ENCODE peak calls at places on chromosomes 1 and 21, in six cellular contexts. J, I, G, P, O and C are unnamed samples.
A peak's percentile ranks its signal among the peaks of the same experiment; 100 is the strongest.

GRCh38 chr1:231177226-231177625 is 15.4 kb downstream of the TRIM67 start:
- DNase-seq in J (no peak), I (no peak), G (no peak), P (no peak), O (no peak), C (no peak)

GRCh38 chr21:14070049-14070893 is 140.5 kb downstream of the LIPI start:
- DNase-seq in J (no peak), I (no peak), G (no peak), P (no peak), O (no peak), C (no peak)

GRCh38 chr1:8603220-8603616 is 214.2 kb downstream of the RERE start:
- DNase-seq in J (no peak), I (no peak), G (no peak), P (no peak), O (peak; percentile 51), C (peak; percentile 52)

GRCh38 chr21:21236981-21237380 is 238.8 kb downstream of the NCAM2 start:
- DNase-seq in J (no peak), I (no peak), G (no peak), P (no peak), O (no peak), C (no peak)

GRCh38 chr1:53653631-53654030 is 85.3 kb downstream of the GLIS1 start:
- DNase-seq in J (no peak), I (no peak), G (no peak), P (no peak), O (no peak), C (no peak)

GRCh38 chr1:204417231-204417997 is 5.8 kb upstream of the PPP1R15B start:
- DNase-seq in J (no peak), I (no peak), G (peak; percentile 95), P (peak; percentile 93), O (peak; percentile 99), C (peak; percentile 97)

GRCh38 chr1:64403331-64403730 is 66.6 kb upstream of the CACHD1 start:
- DNase-seq in J (no peak), I (no peak), G (no peak), P (no peak), O (peak; percentile 11), C (no peak)

GRCh38 chr1:117661027-117661426 is 55.2 kb downstream of the TENT5C start:
- DNase-seq in J (no peak), I (no peak), G (no peak), P (no peak), O (no peak), C (no peak)

GRCh38 chr1:175572932-175573871 is 170.2 kb downstream of the TNR start:
- DNase-seq in J (no peak), I (no peak), G (no peak), P (no peak), O (peak; percentile 13), C (no peak)

GRCh38 chr1:227734546-227734857 is 600 bp downstream of the JMJD4 start:
- DNase-seq in J (no peak), I (no peak), G (no peak), P (peak; percentile 15), O (no peak), C (no peak)

GRCh38 chr1:31581821-31582810 is 5.8 kb downstream of the TINAGL1 start:
- DNase-seq in J (no peak), I (no peak), G (peak; percentile 92), P (peak; percentile 31), O (no peak), C (no peak)

GRCh38 chr1:3530086-3530930 is 75.8 kb downstream of the ARHGEF16 start:
- DNase-seq in J (no peak), I (no peak), G (no peak), P (peak; percentile 48), O (no peak), C (no peak)

GRCh38 chr21:32916522-32917099 is 109.1 kb upstream of the OLIG2 start:
- DNase-seq in J (no peak), I (no peak), G (no peak), P (peak; percentile 16), O (no peak), C (no peak)

GRCh38 chr1:228011721-228012311 is 5.0 kb downstream of the WNT3A start:
- DNase-seq in J (no peak), I (no peak), G (no peak), P (no peak), O (no peak), C (no peak)

GRCh38 chr1:182301467-182302198 is 90.0 kb downstream of the GLUL start:
- DNase-seq in J (no peak), I (no peak), G (no peak), P (peak; percentile 74), O (peak; percentile 5), C (peak; percentile 1)

GRCh38 chr1:18931731-18932130 is 24.7 kb downstream of the IFFO2 start:
- DNase-seq in J (no peak), I (no peak), G (no peak), P (no peak), O (no peak), C (no peak)

GRCh38 chr1:37776946-37777516 is 12.1 kb upstream of the EPHA10 start:
- DNase-seq in J (no peak), I (no peak), G (no peak), P (no peak), O (no peak), C (no peak)

GRCh38 chr1:31381394-31382287 is 8.8 kb upstream of the FABP3 start:
- DNase-seq in J (no peak), I (no peak), G (peak; percentile 47), P (no peak), O (no peak), C (no peak)

GRCh38 chr1:5770981-5771765 is 221.1 kb downstream of the NPHP4 start:
- DNase-seq in J (peak; percentile 47), I (no peak), G (no peak), P (peak; percentile 91), O (no peak), C (no peak)

GRCh38 chr21:41819236-41819855 is 52.5 kb upstream of the RIPK4 start:
- DNase-seq in J (no peak), I (no peak), G (no peak), P (no peak), O (no peak), C (no peak)

GRCh38 chr1:229689273-229689672 is 63.2 kb downstream of the URB2 start:
- DNase-seq in J (no peak), I (no peak), G (no peak), P (no peak), O (no peak), C (no peak)

GRCh38 chr1:165857046-165857801 is 29.8 kb downstream of the UCK2 start:
- DNase-seq in J (no peak), I (no peak), G (peak; percentile 4), P (no peak), O (no peak), C (peak; percentile 55)

GRCh38 chr1:17440074-17440826 is 773 bp upstream of the RCC2 start:
- DNase-seq in J (no peak), I (no peak), G (no peak), P (no peak), O (peak; percentile 16), C (no peak)

GRCh38 chr1:17438176-17438976 is 1.1 kb downstream of the RCC2 start:
- DNase-seq in J (peak; percentile 40), I (no peak), G (no peak), P (peak; percentile 83), O (peak; percentile 71), C (peak; percentile 36)

GRCh38 chr1:17440827-17441168 is 1.3 kb upstream of the RCC2 start:
- DNase-seq in J (no peak), I (no peak), G (no peak), P (no peak), O (peak; percentile 16), C (no peak)

GRCh38 chr1:17438977-17439249 is 564 bp downstream of the RCC2 start:
- DNase-seq in J (no peak), I (no peak), G (no peak), P (no peak), O (no peak), C (no peak)

DNA sequence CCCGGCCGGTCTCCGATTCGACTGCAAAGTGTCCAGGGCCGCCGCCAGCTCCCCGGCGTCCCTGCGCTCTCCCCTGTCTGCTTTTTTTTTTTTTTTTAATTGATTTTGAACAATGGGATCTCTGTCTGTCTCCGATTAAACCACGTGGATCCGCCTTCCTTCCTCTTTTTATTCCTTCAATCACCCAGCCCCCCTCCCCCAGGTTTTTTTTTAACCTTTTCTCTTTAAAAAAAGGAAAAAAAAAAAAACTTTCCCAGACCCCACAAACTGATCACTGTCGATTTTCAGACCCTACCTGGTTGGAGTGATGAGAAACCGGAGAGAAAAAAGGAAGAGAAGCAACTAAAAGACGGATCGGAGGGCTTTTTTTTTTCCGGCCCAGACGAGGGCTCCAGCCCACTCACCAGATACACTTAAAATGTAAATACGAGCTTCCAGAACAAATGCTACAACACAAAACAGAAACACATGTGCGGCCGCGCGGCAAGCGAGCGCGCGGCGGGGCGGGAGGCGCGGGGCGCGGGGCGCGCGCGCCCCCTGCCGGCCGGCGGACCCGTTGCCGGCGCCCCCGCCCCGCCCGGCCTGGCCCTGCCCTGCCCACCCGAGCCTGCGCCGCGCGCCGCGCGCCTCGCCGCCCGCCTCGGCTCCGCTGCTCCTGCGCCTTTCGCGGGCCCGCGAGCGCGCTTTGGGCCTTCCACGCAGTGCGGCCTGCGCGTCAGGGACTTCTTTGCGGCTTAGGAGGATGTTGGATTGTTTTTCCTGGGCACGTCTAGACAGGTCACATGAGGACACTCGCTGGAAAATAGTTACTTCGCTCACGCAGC is at the start of gene RCC2:
- DNase-seq in J (peak; percentile 62), I (no peak), G (peak; percentile 53), P (peak; percentile 79), O (peak; percentile 87), C (peak; percentile 80)
- H3K4ac ChIP-seq in J (peak within 1 kb of the TSS; percentile 29), I (peak within 1 kb of the TSS; percentile 21), G (peak within 1 kb of the TSS; percentile 85), P (peak within 1 kb of the TSS; percentile 100), O (peak within 1 kb of the TSS; percentile 85), C (peak within 1 kb of the TSS; percentile 89)

GRCh38 chr1:23529146-23530088 is 1.6 kb downstream of the E2F2 start:
- DNase-seq in J (no peak), I (no peak), G (no peak), P (no peak), O (no peak), C (no peak)
- H3K4me3 ChIP-seq in J (peak overlapping the region; percentile 87), I (peak overlapping the region; percentile 78), G (no peak overlapping the region), P (no peak overlapping the region), O (no peak overlapping the region), C (no peak overlapping the region)

DNA sequence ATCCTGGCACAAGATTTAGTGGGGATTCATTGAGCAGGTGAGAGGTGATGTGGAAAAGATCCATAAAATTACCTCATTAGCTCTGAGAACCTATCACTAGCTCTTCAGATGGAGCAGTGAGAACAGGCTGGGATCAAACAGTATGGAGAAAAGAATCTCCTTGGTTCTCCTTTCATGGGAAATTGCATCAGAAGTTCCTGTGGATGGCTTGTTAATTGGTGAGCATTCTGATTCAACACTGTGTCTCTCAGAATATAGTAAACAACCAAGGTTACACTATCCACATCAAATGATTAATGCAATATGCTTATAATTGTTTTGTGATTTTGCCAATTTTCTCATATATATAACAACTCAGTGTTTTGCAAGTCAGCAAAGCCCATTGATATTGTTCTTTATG is 8.3 kb upstream of the CD55 start:
- DNase-seq in J (no peak), I (no peak), G (no peak), P (peak; percentile 22), O (no peak), C (no peak)
- H3K79me1 ChIP-seq in J (peaks cover 1% of the 10 kb centered on the region), I (no peaks in the 10 kb centered on the region), G (no peaks in the 10 kb centered on the region), P (no peaks in the 10 kb centered on the region), O (no peaks in the 10 kb centered on the region), C (no peaks in the 10 kb centered on the region)

DNA sequence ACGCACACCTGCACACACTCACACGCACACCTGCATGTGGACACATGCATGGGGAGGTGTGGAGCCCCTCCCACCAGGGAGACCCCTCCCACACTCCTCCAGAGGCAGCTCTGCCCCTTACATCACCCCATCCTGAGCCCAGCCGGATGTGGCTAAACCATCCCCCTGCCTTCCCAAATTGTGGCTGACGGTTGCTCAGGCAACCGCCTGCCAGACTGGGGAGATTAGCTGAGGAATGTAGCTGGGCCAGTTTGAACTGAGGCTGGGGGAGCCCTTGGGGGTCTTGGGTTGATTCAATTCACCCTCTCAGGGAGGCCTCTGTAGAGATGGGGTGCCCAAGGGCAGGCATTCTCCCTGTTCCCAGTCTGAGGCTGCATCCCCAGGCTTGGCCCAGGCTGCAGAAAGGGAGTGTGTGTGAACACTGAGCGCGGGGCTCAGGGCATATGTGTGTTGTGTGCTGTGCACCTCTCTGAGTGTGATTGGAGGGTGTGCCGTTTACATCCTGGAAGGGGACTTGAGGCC is 12.9 kb downstream of the PTPRU start:
- DNase-seq in J (no peak), I (peak; percentile 84), G (no peak), P (peak; percentile 99), O (peak; percentile 43), C (peak; percentile 40)
- H3K4ac ChIP-seq in J (no peak overlapping the region), I (peak overlapping the region; percentile 4), G (peak overlapping the region; percentile 82), P (peak overlapping the region; percentile 96), O (no peak overlapping the region), C (peak overlapping the region; percentile 42)